ENCODE peak calls at places on chromosomes 12 and 14, in five cellular contexts. R, C, W, Y and F are unnamed samples.

GRCh38 chr12:56955631-56956256 is 1.7 kb downstream of the RDH16 start:
- DNase-seq in R (no peak), C (no peak), W (no peak), Y (no peak), F (no peak)

GRCh38 chr12:31478425-31478824 is 112.5 kb downstream of the DENND5B start:
- DNase-seq in W (no peak), R (no peak), C (no peak), Y (no peak), F (no peak)

GRCh38 chr14:36519431-36520321 is at the start of gene NKX2-1:
- DNase-seq in R (peak; percentile 21), W (no peak), C (peak; percentile 61), Y (no peak), F (no peak)

GRCh38 chr12:9364224-9365176 is 156.3 kb upstream of the PZP start:
- DNase-seq in W (no peak), R (no peak), C (peak; percentile 62), Y (no peak), F (no peak)

GRCh38 chr12:31009976-31010375 is 63.7 kb upstream of the DDX11 start:
- DNase-seq in Y (no peak), W (no peak), C (no peak), R (no peak), F (no peak)

GRCh38 chr12:67663121-67663520 is 14.6 kb downstream of the DYRK2 start:
- DNase-seq in Y (no peak), W (no peak), C (no peak), R (no peak), F (no peak)

GRCh38 chr12:70264067-70264867 is 21.0 kb downstream of the CNOT2 start:
- DNase-seq in W (no peak), R (no peak), Y (no peak), C (no peak), F (no peak)

GRCh38 chr12:80763874-80764273 is 47.2 kb downstream of the MYF5 start:
- DNase-seq in Y (no peak), R (peak; percentile 43), C (peak; percentile 74), W (peak; percentile 39), F (no peak)

GRCh38 chr12:103334447-103334846 is 161.3 kb downstream of the C12orf42 start:
- DNase-seq in R (no peak), Y (no peak), W (no peak), C (no peak), F (no peak)

GRCh38 chr12:76277480-76277879 is 70.7 kb downstream of the BBS10 start:
- DNase-seq in W (no peak), R (no peak), Y (no peak), C (no peak), F (no peak)

GRCh38 chr12:54394281-54394719 is 9.8 kb upstream of the ZNF385A start:
- DNase-seq in R (no peak), C (peak; percentile 85), Y (no peak), W (peak; percentile 45), F (no peak)

GRCh38 chr14:69979882-69980281 is 100.7 kb downstream of the SMOC1 start:
- DNase-seq in C (no peak), W (no peak), Y (no peak), R (no peak), F (no peak)

GRCh38 chr12:89299951-89300350 is 52.4 kb downstream of the DUSP6 start:
- DNase-seq in R (no peak), C (no peak), W (no peak), Y (no peak), F (no peak)

GRCh38 chr12:50440288-50440687 is 39.6 kb downstream of the LARP4 start:
- DNase-seq in R (no peak), C (no peak), Y (no peak), W (no peak), F (no peak)

GRCh38 chr14:35847636-35848035 is 21.5 kb downstream of the BRMS1L start:
- DNase-seq in R (no peak), C (no peak), Y (no peak), W (no peak), F (no peak)

GRCh38 chr12:52210186-52210924 is 18.5 kb upstream of the KRT80 start:
- DNase-seq in W (no peak), Y (peak; percentile 67), R (no peak), C (no peak), F (no peak)

GRCh38 chr14:101235042-101235871 is 326.0 kb upstream of the DIO3 start:
- DNase-seq in Y (peak; percentile 79), C (peak; percentile 84), R (peak; percentile 56), W (peak; percentile 26), F (no peak)

GRCh38 chr12:69779928-69780327 is 41.3 kb downstream of the RAB3IP start:
- DNase-seq in C (peak; percentile 53), R (peak; percentile 12), W (peak; percentile 27), Y (no peak), F (no peak)

GRCh38 chr14:24340606-24341005 is 815 bp upstream of the RIPK3 start:
- DNase-seq in Y (no peak), R (no peak), C (no peak), W (no peak), F (no peak)

GRCh38 chr12:34126239-34126641 is 103.9 kb downstream of the ALG10 start:
- DNase-seq in C (no peak), R (no peak), W (no peak), Y (no peak), F (no peak)

GRCh38 chr14:75428230-75429104 is 645 bp downstream of the JDP2 start:
- DNase-seq in C (no peak), Y (peak; percentile 84), R (no peak), W (no peak), F (no peak)

GRCh38 chr14:94031880-94032279 is 5.7 kb downstream of the OTUB2 start:
- DNase-seq in Y (peak; percentile 55), C (no peak), W (no peak), R (no peak), F (no peak)

GRCh38 chr14:81414123-81414522 is 14.0 kb upstream of the STON2 start:
- DNase-seq in W (no peak), C (no peak), R (no peak), Y (no peak), F (no peak)

GRCh38 chr12:11868027-11868426 is 202.7 kb upstream of the BCL2L14 start:
- DNase-seq in C (no peak), Y (no peak), W (no peak), R (no peak), F (no peak)

GRCh38 chr12:19181666-19182426 is 52.3 kb downstream of the PLEKHA5 start:
- DNase-seq in R (no peak), C (no peak), Y (no peak), W (no peak), F (no peak)

GRCh38 chr14:39426605-39427004 is 5.6 kb downstream of the FBXO33 start:
- DNase-seq in Y (no peak), C (no peak), W (no peak), R (no peak), F (no peak)

GRCh38 chr12:112353389-112353788 is 28.8 kb downstream of the HECTD4 start:
- DNase-seq in W (peak; percentile 7), C (no peak), Y (no peak), R (no peak), F (no peak)

GRCh38 chr12:91138337-91138905 is 27.1 kb upstream of the LUM start:
- DNase-seq in C (peak; percentile 14), Y (no peak), W (no peak), R (no peak), F (no peak)

GRCh38 chr12:58967551-58967950 is 47.2 kb upstream of the LRIG3 start:
- DNase-seq in Y (no peak), W (no peak), C (no peak), R (no peak), F (no peak)

DNA sequence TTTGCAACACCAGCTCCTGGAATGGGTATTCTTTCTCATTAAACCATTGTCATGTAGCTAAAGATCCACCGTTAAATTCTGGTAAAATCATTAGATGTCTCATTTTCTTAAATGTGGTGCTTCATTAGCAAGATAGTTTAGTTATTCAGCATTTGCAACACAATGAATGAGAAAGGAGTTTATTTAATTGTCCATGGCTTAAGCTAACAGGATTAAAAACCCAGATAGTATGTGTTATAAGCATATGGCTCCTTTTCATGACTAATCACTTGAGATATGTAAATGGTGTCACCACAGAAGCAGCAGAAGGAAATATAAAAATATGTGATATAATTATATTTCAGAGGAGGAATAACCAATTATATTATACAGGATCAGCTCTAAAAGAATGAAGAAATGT is 155.9 kb upstream of the ARHGAP5 start:
- DNase-seq in Y (no peak), W (no peak), C (no peak), R (no peak), F (no peak)
- H3K4me3 ChIP-seq in Y (no peak overlapping the region), W (no peak overlapping the region), C (no peak overlapping the region), R (no peak overlapping the region), F (no peak overlapping the region)

GRCh38 chr14:105933238-105933637 is 406.9 kb downstream of the TMEM121 start:
- DNase-seq in Y (no peak), R (no peak), C (no peak), W (no peak), F (no peak)

GRCh38 chr14:105929327-105930081 is 403.1 kb downstream of the TMEM121 start:
- DNase-seq in W (no peak), R (no peak), C (no peak), Y (peak; percentile 33), F (no peak)

GRCh38 chr14:105931808-105932483 is 405.6 kb downstream of the TMEM121 start:
- DNase-seq in R (no peak), Y (peak; percentile 5), C (no peak), W (no peak), F (no peak)

GRCh38 chr14:105927661-105928060 is 401.3 kb downstream of the TMEM121 start:
- DNase-seq in Y (peak; percentile 47), R (no peak), W (no peak), C (no peak), F (no peak)

GRCh38 chr14:105930572-105930971 is 404.2 kb downstream of the TMEM121 start:
- DNase-seq in R (no peak), Y (peak; percentile 45), W (no peak), C (no peak), F (no peak)
- H3K9me3 ChIP-seq in R (no peaks in the 10 kb centered on the region), Y (peaks cover 3% of the 10 kb centered on the region), W (peaks cover 4% of the 10 kb centered on the region), C (peaks cover 17% of the 10 kb centered on the region), F (no peaks in the 10 kb centered on the region)

DNA sequence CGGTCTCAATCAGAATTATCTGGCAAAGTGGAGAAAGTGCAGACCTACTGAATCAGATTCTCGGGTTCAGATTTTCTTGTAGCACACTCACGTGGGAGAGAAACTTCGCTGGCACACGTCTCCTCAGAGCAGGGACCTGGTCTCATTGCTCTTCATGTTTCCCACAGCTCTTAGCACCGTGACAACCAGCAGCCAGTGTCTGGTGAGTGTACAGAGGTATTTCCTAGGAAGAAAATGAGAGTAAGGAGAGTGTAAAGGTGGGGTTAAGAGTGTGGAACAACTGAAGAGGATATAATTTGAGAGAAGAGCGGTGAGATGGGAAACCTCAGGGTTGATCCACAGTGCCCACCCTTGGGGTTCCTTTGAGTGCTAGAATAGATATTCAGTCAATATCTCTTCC is 89.2 kb downstream of the ARF6 start:
- DNase-seq in R (no peak), W (no peak), Y (no peak), C (no peak), F (no peak)
- H3K27ac ChIP-seq in R (no peak overlapping the region), W (no peak overlapping the region), Y (peak overlapping the region; percentile 60), C (no peak overlapping the region), F (no peak overlapping the region)

DNA sequence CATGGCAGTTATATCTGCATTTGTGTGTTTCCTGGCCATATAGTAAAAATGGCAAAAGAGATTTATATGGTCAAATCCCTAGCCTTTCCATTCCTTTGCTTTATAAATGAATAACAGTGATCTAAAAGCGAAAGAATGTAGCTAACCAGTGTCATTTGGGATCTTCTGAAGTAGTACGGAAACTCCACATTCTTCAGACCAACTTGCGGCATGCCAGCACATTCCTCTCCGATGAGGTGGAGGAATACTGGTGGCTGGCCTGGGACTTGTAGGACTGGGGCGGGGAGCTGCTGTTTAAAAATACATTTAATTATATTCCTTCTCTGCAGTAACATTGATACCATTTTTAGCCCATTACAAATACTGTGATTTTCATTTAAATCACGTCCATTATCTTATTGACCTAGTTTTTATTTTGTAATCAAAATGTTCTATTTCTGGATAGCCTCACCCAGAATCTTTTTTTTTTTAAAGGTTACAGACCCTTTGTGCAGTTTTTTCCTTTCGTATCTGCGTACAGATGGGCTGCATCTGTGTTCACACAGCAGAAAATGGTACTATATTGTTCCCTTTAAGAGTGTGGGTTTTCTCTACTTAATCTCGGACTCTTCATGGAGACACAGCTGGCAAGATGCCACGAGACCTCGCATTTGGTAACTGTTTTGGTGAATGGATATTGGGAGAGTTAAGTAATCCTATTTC is 85.4 kb downstream of the SAMD4A start:
- DNase-seq in C (peak; percentile 65), Y (peak; percentile 93), W (peak; percentile 86), R (peak; percentile 53), F (no peak)
- H3K4me3 ChIP-seq in C (no peak overlapping the region), Y (no peak overlapping the region), W (peak overlapping the region; percentile 23), R (no peak overlapping the region), F (no peak overlapping the region)